ENCODE peak calls at places on chromosomes 12 and 14, in eight cellular contexts. S is transverse colon, I is spleen, X is GM12891, M is GM23338, N is stomach, J is suprapubic skin, Z is prostate gland. U is an unnamed sample.

GRCh38 chr14:96038920-96039632 is at the start of gene C14orf132:
- DNase-seq in J (peak), Z (peak), X (peak), M (peak), I (peak), S (peak), N (peak), U (no peak)

GRCh38 chr14:44777567-44777966 is 184.2 kb downstream of the KLHL28 start:
- DNase-seq in Z (no peak), I (no peak), X (no peak), N (no peak), J (no peak), S (no peak), M (no peak), U (no peak)

GRCh38 chr14:104099096-104100041 is 13.9 kb downstream of the ASPG start:
- DNase-seq in M (no peak), N (no peak), J (peak), X (no peak), I (peak), Z (no peak), S (no peak), U (no peak)

GRCh38 chr14:22492601-22493000 is 96.4 kb downstream of the DAD1 start:
- DNase-seq in I (no peak), Z (no peak), X (no peak), N (no peak), J (no peak), M (no peak), S (no peak), U (no peak)

GRCh38 chr12:115598827-115599226 is 678.7 kb downstream of the MED13L start:
- DNase-seq in M (peak), N (no peak), Z (peak), I (no peak), X (no peak), S (peak), J (no peak), U (no peak)

GRCh38 chr12:114759635-114760034 is 75.7 kb upstream of the TBX3 start:
- DNase-seq in N (no peak), J (no peak), M (no peak), Z (no peak), X (no peak), I (no peak), S (no peak), U (no peak)

GRCh38 chr14:85528080-85528881 is 1.7 kb upstream of the FLRT2 start:
- DNase-seq in M (peak), J (no peak), S (no peak), Z (peak), I (no peak), N (peak), X (no peak), U (no peak)

GRCh38 chr14:93019970-93020369 is 95.8 kb downstream of the ITPK1 start:
- DNase-seq in Z (no peak), M (no peak), S (no peak), N (no peak), J (no peak), X (no peak), I (no peak), U (no peak)

GRCh38 chr12:17511369-17511768 is 578.6 kb downstream of the RERGL start:
- DNase-seq in Z (no peak), M (peak), N (no peak), X (no peak), J (no peak), S (no peak), I (no peak), U (no peak)

GRCh38 chr14:22561661-22562579 is 27.1 kb downstream of the DAD1 start:
- DNase-seq in M (no peak), S (peak), I (no peak), J (no peak), Z (no peak), X (no peak), N (no peak), U (no peak)

GRCh38 chr12:64187370-64187769 is 34.7 kb downstream of the KICS2 start:
- DNase-seq in J (no peak), S (no peak), N (no peak), Z (no peak), M (no peak), I (no peak), X (no peak), U (no peak)

GRCh38 chr12:122860052-122860853 is 25.0 kb downstream of the HIP1R start:
- DNase-seq in Z (peak), M (peak), J (peak), S (peak), X (peak), I (peak), N (peak), U (no peak)
- TF ChIP-seq POLR2AphosphoS5 in Z (peak), M (no peak), J (no peak), S (peak), X (no peak), I (peak), N (no peak), U (no peak)

GRCh38 chr14:101355284-101355683 is 206.0 kb upstream of the DIO3 start:
- DNase-seq in N (peak), M (no peak), J (peak), X (no peak), S (no peak), Z (no peak), I (no peak), U (no peak)
- TF ChIP-seq POLR2AphosphoS5 in N (no peak), M (no peak), J (no peak), X (no peak), S (no peak), Z (no peak), I (no peak), U (no peak)

GRCh38 chr12:20370841-20371240 is 2.5 kb downstream of the PDE3A start:
- DNase-seq in Z (no peak), J (no peak), I (no peak), M (no peak), N (no peak), S (no peak), X (no peak), U (no peak)

GRCh38 chr12:20370001-20370381 is 1.7 kb downstream of the PDE3A start:
- DNase-seq in X (no peak), J (no peak), I (peak), S (peak), Z (peak), N (no peak), M (peak), U (no peak)

GRCh38 chr12:20368653-20369163 is 371 bp downstream of the PDE3A start:
- DNase-seq in S (peak), M (peak), N (no peak), X (no peak), Z (no peak), I (peak), J (peak), U (no peak)

GRCh38 chr12:20367731-20368652 is at the start of gene PDE3A:
- DNase-seq in N (no peak), M (peak), I (peak), X (no peak), J (peak), S (peak), Z (peak), U (no peak)

GRCh38 chr12:20369164-20370000 is 1.0 kb downstream of the PDE3A start:
- DNase-seq in X (no peak), I (peak), Z (peak), N (peak), J (peak), M (peak), S (peak), U (no peak)
- TF ChIP-seq POLR2AphosphoS5 in X (no peak), I (peak), Z (no peak), N (peak), J (no peak), M (peak), S (peak), U (no peak)

GRCh38 chr14:68951051-68951797 is 27.9 kb downstream of the ACTN1 start:
- DNase-seq in X (no peak), Z (peak), S (peak), J (peak), N (peak), I (peak), M (no peak), U (peak)
- TF ChIP-seq POLR2AphosphoS5 in X (no peak), Z (peak), S (peak), J (peak), N (peak), I (peak), M (no peak), U (peak)